ENCODE peak calls at places on chromosomes 13 and 19, in nine cellular contexts. R is brain microvascular endothelial cell, D is heart right ventricle, Q is tibial nerve, X is RWPE1, N is colonic mucosa, C is HCT116, B is fibroblast of lung, E is ovary. Z is an unnamed sample.

GRCh38 chr19:30360378-30361106 is 11.6 kb upstream of the ZNF536 start:
- DNase-seq in R (no peak), D (no peak), Q (no peak), X (no peak), N (no peak), C (no peak), B (no peak), E (no peak), Z (no peak)

GRCh38 chr19:4622695-4623421 is 16.5 kb upstream of the TNFAIP8L1 start:
- DNase-seq in R (no peak), D (no peak), Q (no peak), X (no peak), N (no peak), C (no peak), B (no peak), E (no peak), Z (no peak)

GRCh38 chr19:1490020-1490310 is 185 bp downstream of the PCSK4 start:
- DNase-seq in R (no peak), D (no peak), Q (no peak), X (no peak), N (no peak), C (no peak), B (no peak), E (no peak), Z (no peak)

GRCh38 chr19:18216789-18217188 is 9.4 kb downstream of the PDE4C start:
- DNase-seq in R (no peak), D (no peak), Q (no peak), X (no peak), N (no peak), C (no peak), B (no peak), E (no peak), Z (no peak)

GRCh38 chr19:7515471-7516226 is at the start of gene ZNF358:
- DNase-seq in R (peak; percentile 31), D (peak; percentile 87), Q (peak; percentile 43), X (peak; percentile 63), N (peak; percentile 79), C (no peak), B (peak; percentile 67), E (peak; percentile 76), Z (no peak)

GRCh38 chr19:15154002-15154612 is 46.7 kb downstream of the NOTCH3 start:
- DNase-seq in R (peak; percentile 60), D (no peak), Q (no peak), X (peak; percentile 53), N (peak; percentile 50), C (peak; percentile 37), B (peak; percentile 40), E (no peak), Z (no peak)

GRCh38 chr13:103178986-103179695 is 112.9 kb upstream of the SLC10A2 start:
- DNase-seq in R (no peak), D (no peak), Q (no peak), X (no peak), N (no peak), C (no peak), B (no peak), E (no peak), Z (no peak)

GRCh38 chr19:33325920-33326319 is 23.6 kb upstream of the CEBPA start:
- DNase-seq in R (no peak), D (no peak), Q (no peak), X (no peak), N (no peak), C (no peak), B (peak; percentile 15), E (no peak), Z (no peak)

GRCh38 chr19:33048806-33049676 is 15.6 kb downstream of the RHPN2 start:
- DNase-seq in R (no peak), D (no peak), Q (no peak), X (peak; percentile 49), N (no peak), C (no peak), B (peak; percentile 91), E (no peak), Z (no peak)

GRCh38 chr19:47257411-47258169 is 1.3 kb downstream of the CCDC9 start:
- DNase-seq in R (no peak), D (no peak), Q (no peak), X (no peak), N (no peak), C (no peak), B (no peak), E (peak; percentile 65), Z (no peak)

GRCh38 chr13:60583196-60583908 is 186.3 kb downstream of the TDRD3 start:
- DNase-seq in R (peak; percentile 41), D (no peak), Q (peak; percentile 22), X (no peak), N (peak; percentile 19), C (no peak), B (peak; percentile 85), E (no peak), Z (no peak)

GRCh38 chr13:98474292-98474691 is 102.6 kb downstream of the STK24 start:
- DNase-seq in R (no peak), D (no peak), Q (no peak), X (no peak), N (no peak), C (no peak), B (no peak), E (no peak), Z (no peak)

GRCh38 chr19:52735734-52736133 is 890 bp upstream of the ZNF611 start:
- DNase-seq in R (peak; percentile 39), D (peak; percentile 76), Q (peak; percentile 46), X (no peak), N (peak; percentile 38), C (no peak), B (peak; percentile 72), E (peak; percentile 62), Z (no peak)

GRCh38 chr19:15769586-15769985 is 17.9 kb upstream of the OR10H5 start:
- DNase-seq in R (no peak), D (no peak), Q (no peak), X (no peak), N (no peak), C (no peak), B (no peak), E (no peak), Z (no peak)

GRCh38 chr13:107574517-107575215 is 640.7 kb downstream of the LIG4 start:
- DNase-seq in R (no peak), D (no peak), Q (no peak), X (no peak), N (no peak), C (no peak), B (peak; percentile 2), E (no peak), Z (no peak)

GRCh38 chr13:102769679-102770078 is 3.9 kb downstream of the TEX30 start:
- DNase-seq in R (no peak), D (no peak), Q (no peak), X (no peak), N (no peak), C (no peak), B (no peak), E (no peak), Z (no peak)

GRCh38 chr19:49378501-49378900 is 9.5 kb upstream of the KASH5 start:
- DNase-seq in R (no peak), D (no peak), Q (no peak), X (no peak), N (no peak), C (no peak), B (no peak), E (no peak), Z (no peak)
- H3K27ac ChIP-seq in R (no peak overlapping the region), D (no peak overlapping the region), Q (no peak overlapping the region), X (no peak overlapping the region), N (no peak overlapping the region), C (no peak overlapping the region), B (no peak overlapping the region), E (no peak overlapping the region), Z (no peak overlapping the region)

GRCh38 chr19:19477705-19478383 is 37.5 kb downstream of the TSSK6 start:
- DNase-seq in R (no peak), D (no peak), Q (no peak), X (no peak), N (peak; percentile 75), C (no peak), B (no peak), E (no peak), Z (no peak)
- H3K27ac ChIP-seq in R (no peak overlapping the region), D (no peak overlapping the region), Q (no peak overlapping the region), X (peak overlapping the region; percentile 52), N (no peak overlapping the region), C (no peak overlapping the region), B (no peak overlapping the region), E (no peak overlapping the region), Z (no peak overlapping the region)

GRCh38 chr13:92950771-92951170 is 275.8 kb upstream of the GPC6 start:
- DNase-seq in R (no peak), D (no peak), Q (no peak), X (no peak), N (no peak), C (no peak), B (no peak), E (no peak), Z (no peak)
- H3K27ac ChIP-seq in R (no peak overlapping the region), D (no peak overlapping the region), Q (no peak overlapping the region), X (no peak overlapping the region), N (no peak overlapping the region), C (no peak overlapping the region), B (no peak overlapping the region), E (no peak overlapping the region), Z (no peak overlapping the region)

DNA sequence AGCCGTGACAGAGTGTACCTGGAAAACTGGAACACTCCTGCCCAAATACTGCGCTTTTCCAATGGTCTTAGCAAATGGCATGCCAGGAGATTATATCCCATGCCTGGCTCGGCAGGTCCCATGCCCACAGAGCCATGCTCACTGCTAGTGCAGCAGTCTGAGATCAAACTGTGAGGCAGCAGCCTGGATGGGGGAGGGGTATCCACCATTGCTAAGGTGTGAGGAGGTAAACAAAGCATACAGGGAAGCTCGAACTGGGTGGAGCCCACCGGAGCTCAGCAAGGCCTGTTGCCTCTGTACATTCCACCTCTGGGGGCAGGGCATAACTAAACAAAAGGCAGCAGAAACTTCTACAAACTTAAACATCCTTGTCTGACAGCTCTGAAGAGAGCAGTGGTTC is 10.5 kb downstream of the CYP2A13 start:
- DNase-seq in R (no peak), D (no peak), Q (no peak), X (no peak), N (no peak), C (no peak), B (no peak), E (no peak), Z (no peak)
- H3K27ac ChIP-seq in R (no peak overlapping the region), D (no peak overlapping the region), Q (no peak overlapping the region), X (no peak overlapping the region), N (no peak overlapping the region), C (no peak overlapping the region), B (no peak overlapping the region), E (no peak overlapping the region), Z (no peak overlapping the region)

DNA sequence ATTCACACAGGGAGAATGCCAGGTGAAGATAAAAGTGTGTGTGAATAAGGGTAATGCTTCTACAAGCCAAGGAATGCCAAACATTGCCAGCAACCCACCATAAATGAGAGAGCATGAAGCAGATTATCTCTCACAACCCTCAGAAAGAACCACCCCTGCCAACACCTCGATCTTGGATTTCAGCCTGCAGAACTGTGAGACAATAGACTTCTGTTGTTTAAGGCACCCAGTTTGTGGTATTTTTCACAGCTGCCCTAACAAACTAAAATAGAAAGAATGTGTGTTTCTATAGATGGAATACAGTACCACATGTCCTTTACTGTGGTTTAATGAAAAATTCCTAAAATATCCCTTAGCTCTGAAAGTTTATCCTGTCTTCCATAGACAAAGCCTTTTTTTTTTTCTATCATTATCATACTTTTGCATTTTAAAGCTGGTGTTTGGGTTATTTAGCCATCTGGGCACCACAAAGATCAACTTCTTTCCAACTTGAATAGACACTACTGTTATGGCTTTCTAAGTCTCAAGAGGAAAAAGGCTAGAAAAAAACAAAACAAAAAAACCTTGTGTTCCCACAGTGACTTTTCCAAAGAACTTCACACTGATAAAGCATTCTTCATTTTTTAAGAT is 505.7 kb downstream of the KCTD12 start:
- DNase-seq in R (no peak), D (no peak), Q (no peak), X (no peak), N (no peak), C (no peak), B (peak; percentile 78), E (no peak), Z (no peak)
- H3K27ac ChIP-seq in R (no peak overlapping the region), D (no peak overlapping the region), Q (no peak overlapping the region), X (no peak overlapping the region), N (no peak overlapping the region), C (no peak overlapping the region), B (no peak overlapping the region), E (no peak overlapping the region), Z (no peak overlapping the region)

Z was measured in epithelial cell of prostate.